ENCODE peak calls at places on chromosomes 3 and 15, in nine cellular contexts. F, S, A, D, Q, K, T, G and R are unnamed samples.

GRCh38 chr3:139937674-139938279 is 2.8 kb downstream of the CLSTN2 start:
- DNase-seq in F (peak; percentile 80), S (no peak), A (peak; percentile 17), D (peak; percentile 44), Q (no peak), K (no peak), T (no peak), G (peak; percentile 26), R (no peak)

GRCh38 chr15:69443032-69443611 is 9.5 kb upstream of the RPLP1 start:
- DNase-seq in F (no peak), S (no peak), A (no peak), D (no peak), Q (no peak), K (no peak), T (no peak), G (no peak), R (no peak)

GRCh38 chr3:111252795-111253194 is 181.2 kb downstream of the NECTIN3 start:
- DNase-seq in F (no peak), S (no peak), A (no peak), D (peak; percentile 41), Q (no peak), K (no peak), T (no peak), G (no peak), R (no peak)

GRCh38 chr15:90201150-90201943 is at the start of gene SEMA4B:
- DNase-seq in F (no peak), S (peak; percentile 64), A (no peak), D (peak; percentile 74), Q (peak; percentile 52), K (peak; percentile 72), T (peak; percentile 77), G (peak; percentile 46), R (peak; percentile 85)

GRCh38 chr3:67685499-67685898 is 31.1 kb upstream of the SUCLG2 start:
- DNase-seq in F (no peak), S (no peak), A (no peak), D (no peak), Q (no peak), K (no peak), T (no peak), G (no peak), R (no peak)

GRCh38 chr3:127182848-127183714 is 9.8 kb upstream of the PRR23E start:
- DNase-seq in F (no peak), S (no peak), A (no peak), D (no peak), Q (no peak), K (no peak), T (no peak), G (no peak), R (peak; percentile 40)

GRCh38 chr3:44476181-44476599 is 1.3 kb downstream of the ZNF445 start:
- DNase-seq in F (no peak), S (no peak), A (no peak), D (peak; percentile 46), Q (no peak), K (no peak), T (no peak), G (no peak), R (no peak)

GRCh38 chr3:13495921-13496723 is 16.0 kb downstream of the HDAC11 start:
- DNase-seq in F (peak; percentile 42), S (peak; percentile 53), A (peak; percentile 48), D (peak; percentile 83), Q (peak; percentile 77), K (peak; percentile 62), T (peak; percentile 64), G (peak; percentile 27), R (peak; percentile 92)

GRCh38 chr3:13325092-13325491 is 95.0 kb downstream of the NUP210 start:
- DNase-seq in F (no peak), S (no peak), A (no peak), D (no peak), Q (no peak), K (no peak), T (no peak), G (peak; percentile 14), R (no peak)

GRCh38 chr3:39154323-39155021 is 1.1 kb upstream of the CSRNP1 start:
- DNase-seq in F (no peak), S (no peak), A (no peak), D (no peak), Q (no peak), K (no peak), T (peak; percentile 31), G (no peak), R (peak; percentile 79)

GRCh38 chr3:12430086-12430485 is 54.2 kb upstream of the TSEN2 start:
- DNase-seq in F (no peak), S (no peak), A (no peak), D (no peak), Q (no peak), K (no peak), T (no peak), G (no peak), R (no peak)

GRCh38 chr15:49521802-49522201 is 98.8 kb downstream of the FGF7 start:
- DNase-seq in F (no peak), S (no peak), A (no peak), D (peak; percentile 4), Q (no peak), K (no peak), T (no peak), G (no peak), R (no peak)